ENCODE peak calls at places on chromosomes 4 and X, in six cellular contexts. One of them, this sample, is unnamed.

GRCh38 chr4:61630548-61630947 is 430.4 kb downstream of the ADGRL3 start:
- DNase-seq in heart left ventricle: no peak
- DNase-seq in endothelial cell: no peak
- DNase-seq in SK-N-SH: no peak
- DNase-seq in DND-41: no peak
- DNase-seq in fibroblast of pulmonary artery: no peak
- DNase-seq in this sample: no peak

GRCh38 chrX:134695999-134696398 is 37.7 kb upstream of the PLAC1 start:
- DNase-seq in heart left ventricle: no peak
- DNase-seq in DND-41: no peak
- DNase-seq in endothelial cell: no peak
- DNase-seq in fibroblast of pulmonary artery: peak
- DNase-seq in SK-N-SH: no peak
- DNase-seq in this sample: no peak

GRCh38 chr4:31793907-31794306 is 1073.7 kb downstream of the PCDH7 start:
- DNase-seq in SK-N-SH: no peak
- DNase-seq in heart left ventricle: no peak
- DNase-seq in fibroblast of pulmonary artery: peak
- DNase-seq in endothelial cell: no peak
- DNase-seq in DND-41: no peak
- DNase-seq in this sample: no peak

GRCh38 chr4:16082038-16082423 is 1.8 kb downstream of the PROM1 start:
- DNase-seq in heart left ventricle: no peak
- DNase-seq in endothelial cell: no peak
- DNase-seq in fibroblast of pulmonary artery: no peak
- DNase-seq in SK-N-SH: peak
- DNase-seq in DND-41: no peak
- DNase-seq in this sample: no peak

GRCh38 chr4:52244773-52245360 is 193.8 kb downstream of the SPATA18 start:
- DNase-seq in heart left ventricle: no peak
- DNase-seq in SK-N-SH: peak
- DNase-seq in DND-41: no peak
- DNase-seq in fibroblast of pulmonary artery: no peak
- DNase-seq in endothelial cell: no peak
- DNase-seq in this sample: no peak

GRCh38 chrX:53681661-53682060 is 4.9 kb downstream of the HUWE1 start:
- DNase-seq in endothelial cell: no peak
- DNase-seq in fibroblast of pulmonary artery: peak
- DNase-seq in SK-N-SH: no peak
- DNase-seq in heart left ventricle: no peak
- DNase-seq in DND-41: no peak
- DNase-seq in this sample: peak

GRCh38 chr4:41215155-41215554 is 813 bp upstream of the APBB2 start:
- DNase-seq in fibroblast of pulmonary artery: no peak
- DNase-seq in SK-N-SH: peak
- DNase-seq in heart left ventricle: no peak
- DNase-seq in endothelial cell: no peak
- DNase-seq in DND-41: no peak
- DNase-seq in this sample: no peak

GRCh38 chrX:140050906-140051305 is 85.6 kb upstream of the CXorf66 start:
- DNase-seq in heart left ventricle: no peak
- DNase-seq in fibroblast of pulmonary artery: peak
- DNase-seq in endothelial cell: no peak
- DNase-seq in DND-41: no peak
- DNase-seq in SK-N-SH: no peak
- DNase-seq in this sample: no peak

GRCh38 chr4:76659103-76659490 is 224.1 kb downstream of the SHROOM3 start:
- DNase-seq in SK-N-SH: no peak
- DNase-seq in endothelial cell: no peak
- DNase-seq in DND-41: no peak
- DNase-seq in fibroblast of pulmonary artery: no peak
- DNase-seq in heart left ventricle: no peak
- DNase-seq in this sample: no peak

GRCh38 chr4:137909910-137910309 is 332.2 kb downstream of the SLC7A11 start:
- DNase-seq in DND-41: no peak
- DNase-seq in heart left ventricle: no peak
- DNase-seq in SK-N-SH: peak
- DNase-seq in fibroblast of pulmonary artery: no peak
- DNase-seq in endothelial cell: no peak
- DNase-seq in this sample: peak

GRCh38 chr4:81826336-81826735 is 354.6 kb upstream of the RASGEF1B start:
- DNase-seq in SK-N-SH: no peak
- DNase-seq in fibroblast of pulmonary artery: no peak
- DNase-seq in heart left ventricle: no peak
- DNase-seq in endothelial cell: no peak
- DNase-seq in DND-41: no peak
- DNase-seq in this sample: peak

GRCh38 chr4:2432991-2433530 is 14.3 kb downstream of the CFAP99 start:
- DNase-seq in endothelial cell: no peak
- DNase-seq in heart left ventricle: no peak
- DNase-seq in SK-N-SH: no peak
- DNase-seq in DND-41: no peak
- DNase-seq in fibroblast of pulmonary artery: peak
- DNase-seq in this sample: no peak

GRCh38 chrX:49111846-49112245 is 11.7 kb downstream of the GPKOW start:
- DNase-seq in DND-41: no peak
- DNase-seq in endothelial cell: no peak
- DNase-seq in SK-N-SH: no peak
- DNase-seq in heart left ventricle: no peak
- DNase-seq in fibroblast of pulmonary artery: no peak
- DNase-seq in this sample: no peak

GRCh38 chr4:951594-952468 is 19.6 kb downstream of the TMEM175 start:
- DNase-seq in fibroblast of pulmonary artery: no peak
- DNase-seq in endothelial cell: no peak
- DNase-seq in DND-41: no peak
- DNase-seq in heart left ventricle: peak
- DNase-seq in SK-N-SH: peak
- DNase-seq in this sample: no peak

GRCh38 chr4:94726524-94727123 is 31.1 kb upstream of the BMPR1B start:
- DNase-seq in endothelial cell: no peak
- DNase-seq in fibroblast of pulmonary artery: no peak
- DNase-seq in DND-41: no peak
- DNase-seq in heart left ventricle: no peak
- DNase-seq in SK-N-SH: no peak
- DNase-seq in this sample: no peak

GRCh38 chrX:66163849-66164401 is at the start of gene HEPH:
- DNase-seq in SK-N-SH: no peak
- DNase-seq in fibroblast of pulmonary artery: peak
- DNase-seq in endothelial cell: peak
- DNase-seq in DND-41: no peak
- DNase-seq in heart left ventricle: no peak
- DNase-seq in this sample: no peak

GRCh38 chr4:181301735-181302380 is 941.3 kb upstream of the TENM3 start:
- DNase-seq in heart left ventricle: no peak
- DNase-seq in SK-N-SH: no peak
- DNase-seq in DND-41: no peak
- DNase-seq in fibroblast of pulmonary artery: peak
- DNase-seq in endothelial cell: peak
- DNase-seq in this sample: peak

GRCh38 chr4:174230680-174231079 is 52.8 kb downstream of the FBXO8 start:
- DNase-seq in SK-N-SH: no peak
- DNase-seq in fibroblast of pulmonary artery: no peak
- DNase-seq in heart left ventricle: no peak
- DNase-seq in DND-41: no peak
- DNase-seq in endothelial cell: no peak
- DNase-seq in this sample: no peak

GRCh38 chrX:44908198-44908597 is 35.2 kb downstream of the KDM6A start:
- DNase-seq in SK-N-SH: no peak
- DNase-seq in DND-41: no peak
- DNase-seq in fibroblast of pulmonary artery: peak
- DNase-seq in endothelial cell: no peak
- DNase-seq in heart left ventricle: no peak
- DNase-seq in this sample: peak

GRCh38 chrX:41478397-41478911 is 31.3 kb downstream of the NYX start:
- DNase-seq in fibroblast of pulmonary artery: no peak
- DNase-seq in endothelial cell: no peak
- DNase-seq in SK-N-SH: no peak
- DNase-seq in DND-41: no peak
- DNase-seq in heart left ventricle: no peak
- DNase-seq in this sample: no peak

DNA sequence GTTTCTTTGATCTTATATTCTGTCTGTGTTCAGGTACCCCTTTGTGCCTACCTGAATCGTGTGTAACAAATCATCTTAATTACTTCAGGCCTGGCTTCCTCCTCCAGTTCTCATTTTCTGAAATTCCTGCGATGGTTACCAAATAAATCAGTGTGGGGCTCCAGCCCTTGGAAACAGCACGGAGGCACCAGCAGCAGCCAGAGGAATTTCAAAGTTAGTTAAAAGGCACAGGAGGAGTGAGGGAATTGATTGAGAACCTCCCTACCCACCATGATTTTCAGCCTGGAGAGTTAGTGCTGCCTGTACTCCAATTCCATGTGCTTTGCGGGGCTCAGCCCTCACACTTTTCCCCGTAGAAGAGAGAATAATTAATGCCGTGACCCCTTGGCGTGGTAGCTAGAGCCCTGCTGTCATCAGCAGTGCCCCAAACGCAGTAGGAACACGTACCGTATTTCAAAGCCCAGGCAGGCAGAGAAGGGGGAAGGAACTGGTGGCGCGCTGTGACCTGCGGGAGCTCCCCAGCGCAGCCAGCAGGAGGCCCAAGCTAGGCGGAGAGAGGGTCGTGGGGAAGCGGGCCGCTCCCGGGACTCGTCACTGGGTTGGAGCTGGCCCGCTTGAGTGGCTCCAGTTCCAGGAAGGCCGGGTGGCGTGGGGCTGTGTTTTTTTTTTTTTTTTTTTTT is 84.0 kb upstream of the IGFBP7 start:
- DNase-seq in heart left ventricle: no peak
- DNase-seq in SK-N-SH: no peak
- DNase-seq in fibroblast of pulmonary artery: no peak
- DNase-seq in endothelial cell: no peak
- DNase-seq in DND-41: no peak
- DNase-seq in this sample: no peak
- TF ChIP-seq CTCF in heart left ventricle: no peak
- TF ChIP-seq CTCF in SK-N-SH: no peak
- TF ChIP-seq CTCF in fibroblast of pulmonary artery: peak
- TF ChIP-seq CTCF in endothelial cell: no peak
- TF ChIP-seq CTCF in DND-41: no peak
- TF ChIP-seq CTCF in this sample: no peak

GRCh38 chrX:88202149-88202548 is 544.9 kb upstream of the CPXCR1 start:
- DNase-seq in endothelial cell: no peak
- DNase-seq in SK-N-SH: no peak
- DNase-seq in DND-41: no peak
- DNase-seq in heart left ventricle: no peak
- DNase-seq in fibroblast of pulmonary artery: no peak
- DNase-seq in this sample: no peak
- TF ChIP-seq CTCF in endothelial cell: no peak
- TF ChIP-seq CTCF in SK-N-SH: no peak
- TF ChIP-seq CTCF in DND-41: no peak
- TF ChIP-seq CTCF in heart left ventricle: no peak
- TF ChIP-seq CTCF in fibroblast of pulmonary artery: no peak
- TF ChIP-seq CTCF in this sample: no peak

GRCh38 chr4:143203577-143203976 is 18.9 kb downstream of the USP38 start:
- DNase-seq in DND-41: no peak
- DNase-seq in endothelial cell: no peak
- DNase-seq in SK-N-SH: no peak
- DNase-seq in heart left ventricle: no peak
- DNase-seq in fibroblast of pulmonary artery: no peak
- DNase-seq in this sample: no peak

GRCh38 chr4:143202824-143203223 is 18.1 kb downstream of the USP38 start:
- DNase-seq in fibroblast of pulmonary artery: peak
- DNase-seq in SK-N-SH: no peak
- DNase-seq in heart left ventricle: no peak
- DNase-seq in endothelial cell: no peak
- DNase-seq in DND-41: no peak
- DNase-seq in this sample: peak

DNA sequence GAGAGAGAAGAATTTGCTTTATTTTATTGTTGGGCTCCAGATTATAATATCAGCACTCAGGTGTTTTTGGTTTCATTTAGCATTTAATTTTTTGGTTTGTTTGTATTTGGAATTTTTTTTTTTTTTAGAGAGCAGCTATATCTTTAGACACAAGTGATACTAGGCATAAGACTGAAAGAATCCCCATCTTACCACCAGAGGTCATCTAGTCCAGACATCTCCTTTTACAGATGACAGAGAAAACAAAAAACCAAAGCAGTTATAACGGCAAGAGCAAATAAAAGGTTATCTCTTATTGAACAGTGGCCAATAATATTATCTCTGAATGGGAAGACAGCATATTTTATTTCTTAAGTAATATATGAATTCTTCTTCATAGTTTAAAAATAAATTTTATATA is 22.8 kb downstream of the USP38 start:
- DNase-seq in endothelial cell: no peak
- DNase-seq in fibroblast of pulmonary artery: peak
- DNase-seq in DND-41: no peak
- DNase-seq in SK-N-SH: peak
- DNase-seq in heart left ventricle: no peak
- DNase-seq in this sample: peak
- TF ChIP-seq CTCF in endothelial cell: no peak
- TF ChIP-seq CTCF in fibroblast of pulmonary artery: peak
- TF ChIP-seq CTCF in DND-41: no peak
- TF ChIP-seq CTCF in SK-N-SH: peak
- TF ChIP-seq CTCF in heart left ventricle: peak
- TF ChIP-seq CTCF in this sample: peak

GRCh38 chr4:30718889-30719252 is 1.3 kb upstream of the PCDH7 start:
- DNase-seq in endothelial cell: peak
- DNase-seq in fibroblast of pulmonary artery: peak
- DNase-seq in heart left ventricle: no peak
- DNase-seq in SK-N-SH: peak
- DNase-seq in DND-41: no peak
- DNase-seq in this sample: peak
- TF ChIP-seq CTCF in endothelial cell: no peak
- TF ChIP-seq CTCF in fibroblast of pulmonary artery: peak
- TF ChIP-seq CTCF in heart left ventricle: no peak
- TF ChIP-seq CTCF in SK-N-SH: peak
- TF ChIP-seq CTCF in DND-41: no peak
- TF ChIP-seq CTCF in this sample: peak

GRCh38 chr4:126627255-126627654 is 1005.5 kb upstream of the INTU start:
- DNase-seq in endothelial cell: peak
- DNase-seq in heart left ventricle: no peak
- DNase-seq in DND-41: no peak
- DNase-seq in fibroblast of pulmonary artery: peak
- DNase-seq in SK-N-SH: peak
- DNase-seq in this sample: peak
- TF ChIP-seq CTCF in endothelial cell: no peak
- TF ChIP-seq CTCF in heart left ventricle: no peak
- TF ChIP-seq CTCF in DND-41: peak
- TF ChIP-seq CTCF in fibroblast of pulmonary artery: peak
- TF ChIP-seq CTCF in SK-N-SH: peak
- TF ChIP-seq CTCF in this sample: peak

GRCh38 chrX:40297949-40298539 is 200.3 kb upstream of the BCOR start:
- DNase-seq in heart left ventricle: no peak
- DNase-seq in SK-N-SH: no peak
- DNase-seq in DND-41: no peak
- DNase-seq in fibroblast of pulmonary artery: no peak
- DNase-seq in endothelial cell: no peak
- DNase-seq in this sample: no peak

GRCh38 chrX:40300286-40300890 is 202.6 kb upstream of the BCOR start:
- DNase-seq in DND-41: no peak
- DNase-seq in fibroblast of pulmonary artery: no peak
- DNase-seq in endothelial cell: no peak
- DNase-seq in heart left ventricle: no peak
- DNase-seq in SK-N-SH: no peak
- DNase-seq in this sample: no peak

GRCh38 chrX:40298569-40298968 is 200.8 kb upstream of the BCOR start:
- DNase-seq in heart left ventricle: no peak
- DNase-seq in fibroblast of pulmonary artery: no peak
- DNase-seq in SK-N-SH: peak
- DNase-seq in endothelial cell: no peak
- DNase-seq in DND-41: no peak
- DNase-seq in this sample: no peak

GRCh38 chrX:40299502-40300118 is 201.9 kb upstream of the BCOR start:
- DNase-seq in SK-N-SH: no peak
- DNase-seq in fibroblast of pulmonary artery: no peak
- DNase-seq in DND-41: no peak
- DNase-seq in endothelial cell: no peak
- DNase-seq in heart left ventricle: no peak
- DNase-seq in this sample: no peak

GRCh38 chrX:40299028-40299479 is 201.3 kb upstream of the BCOR start:
- DNase-seq in DND-41: no peak
- DNase-seq in endothelial cell: peak
- DNase-seq in fibroblast of pulmonary artery: peak
- DNase-seq in heart left ventricle: no peak
- DNase-seq in SK-N-SH: peak
- DNase-seq in this sample: no peak
- TF ChIP-seq CTCF in DND-41: peak
- TF ChIP-seq CTCF in endothelial cell: no peak
- TF ChIP-seq CTCF in fibroblast of pulmonary artery: peak
- TF ChIP-seq CTCF in heart left ventricle: no peak
- TF ChIP-seq CTCF in SK-N-SH: peak
- TF ChIP-seq CTCF in this sample: no peak